ENCODE peak calls at places on chromosomes 3 and 15, in four cellular contexts. A, S, P and T are unnamed samples.

GRCh38 chr3:184757010-184757651 is 45.3 kb upstream of the MAGEF1 start:
- DNase-seq in A (no peak), S (no peak), P (peak; percentile 62), T (peak; percentile 51)

GRCh38 chr3:123658118-123658859 is 73.4 kb upstream of the HACD2 start:
- DNase-seq in A (no peak), S (peak; percentile 63), P (peak; percentile 52), T (peak; percentile 92)

GRCh38 chr15:73927476-73928240 is 1.4 kb downstream of the LOXL1 start:
- DNase-seq in A (peak; percentile 49), S (peak; percentile 84), P (peak; percentile 70), T (no peak)

GRCh38 chr15:43107741-43108140 is 1.9 kb upstream of the UBR1 start:
- DNase-seq in A (no peak), S (no peak), P (no peak), T (no peak)

GRCh38 chr3:116691041-116691440 is 18.5 kb upstream of the TUSC7 start:
- DNase-seq in A (no peak), S (no peak), P (no peak), T (no peak)

GRCh38 chr3:55491296-55491816 is 4.2 kb upstream of the WNT5A start:
- DNase-seq in A (no peak), S (no peak), P (peak; percentile 43), T (peak; percentile 51)

GRCh38 chr15:50675524-50676144 is 11.0 kb downstream of the TRPM7 start:
- DNase-seq in A (peak; percentile 52), S (no peak), P (no peak), T (no peak)

GRCh38 chr3:2985479-2985878 is 124.7 kb downstream of the IL5RA start:
- DNase-seq in A (no peak), S (no peak), P (no peak), T (no peak)

GRCh38 chr15:35293353-35294130 is 208.4 kb upstream of the NANOGP8 start:
- DNase-seq in A (peak; percentile 82), S (no peak), P (no peak), T (peak; percentile 51)

GRCh38 chr3:30292192-30292893 is 314.1 kb upstream of the TGFBR2 start:
- DNase-seq in A (peak; percentile 60), S (no peak), P (no peak), T (no peak)

GRCh38 chr3:58020740-58021071 is 12.5 kb downstream of the FLNB start:
- DNase-seq in A (no peak), S (no peak), P (no peak), T (no peak)

GRCh38 chr3:58021962-58022361 is 13.7 kb downstream of the FLNB start:
- DNase-seq in A (no peak), S (no peak), P (no peak), T (no peak)

GRCh38 chr3:58018892-58019291 is 10.7 kb downstream of the FLNB start:
- DNase-seq in A (no peak), S (no peak), P (no peak), T (no peak)

GRCh38 chr3:58021072-58021959 is 13.1 kb downstream of the FLNB start:
- DNase-seq in A (no peak), S (no peak), P (no peak), T (no peak)

GRCh38 chr3:58019343-58019742 is 11.1 kb downstream of the FLNB start:
- DNase-seq in A (no peak), S (no peak), P (no peak), T (no peak)
- TF ChIP-seq CTCF in A (no peak), S (no peak), P (no peak), T (no peak)

GRCh38 chr3:169710619-169711018 is 47.1 kb upstream of the MECOM start:
- DNase-seq in A (no peak), S (no peak), P (no peak), T (no peak)
- H3K4me1 ChIP-seq in A (no peaks in the 10 kb centered on the region), S (no peaks in the 10 kb centered on the region), P (no peaks in the 10 kb centered on the region), T (no peaks in the 10 kb centered on the region)

DNA sequence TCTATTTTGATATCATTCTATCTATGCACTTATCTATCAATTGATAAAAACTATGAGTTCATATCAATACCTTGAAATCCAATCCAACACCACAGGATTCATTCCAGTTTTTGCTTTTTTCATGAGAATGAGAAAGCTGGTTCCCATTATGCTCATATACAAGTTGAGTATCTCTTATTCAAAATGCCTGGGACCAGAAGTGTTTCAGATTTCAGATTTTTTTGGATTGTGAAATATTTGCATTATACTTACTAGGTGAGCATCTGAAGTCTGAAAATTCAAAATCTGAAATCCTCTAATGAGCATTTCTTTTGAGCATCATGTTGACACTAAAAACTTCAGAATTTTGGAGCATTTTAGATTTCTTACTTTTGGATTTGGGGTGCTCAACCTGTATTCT is 67.8 kb upstream of the DCBLD2 start:
- DNase-seq in A (no peak), S (no peak), P (no peak), T (no peak)
- H3K4me3 ChIP-seq in A (peak overlapping the region; percentile 55), S (no peak overlapping the region), P (no peak overlapping the region), T (no peak overlapping the region)

GRCh38 chr3:186132487-186132886 is 23.6 kb upstream of the ETV5 start:
- DNase-seq in A (no peak), S (no peak), P (no peak), T (no peak)
- TF ChIP-seq CTCF in A (no peak), S (no peak), P (no peak), T (no peak)

GRCh38 chr3:50264389-50264963 is 4.5 kb upstream of the SEMA3B start:
- DNase-seq in A (peak; percentile 84), S (peak; percentile 86), P (peak; percentile 64), T (peak; percentile 87)

GRCh38 chr3:50263443-50264388 is 5.2 kb upstream of the SEMA3B start:
- DNase-seq in A (no peak), S (no peak), P (no peak), T (peak; percentile 87)

GRCh38 chr3:50266808-50267207 is 2.1 kb upstream of the SEMA3B start:
- DNase-seq in A (no peak), S (no peak), P (no peak), T (no peak)

GRCh38 chr3:50265988-50266387 is 3.0 kb upstream of the SEMA3B start:
- DNase-seq in A (no peak), S (no peak), P (no peak), T (no peak)

DNA sequence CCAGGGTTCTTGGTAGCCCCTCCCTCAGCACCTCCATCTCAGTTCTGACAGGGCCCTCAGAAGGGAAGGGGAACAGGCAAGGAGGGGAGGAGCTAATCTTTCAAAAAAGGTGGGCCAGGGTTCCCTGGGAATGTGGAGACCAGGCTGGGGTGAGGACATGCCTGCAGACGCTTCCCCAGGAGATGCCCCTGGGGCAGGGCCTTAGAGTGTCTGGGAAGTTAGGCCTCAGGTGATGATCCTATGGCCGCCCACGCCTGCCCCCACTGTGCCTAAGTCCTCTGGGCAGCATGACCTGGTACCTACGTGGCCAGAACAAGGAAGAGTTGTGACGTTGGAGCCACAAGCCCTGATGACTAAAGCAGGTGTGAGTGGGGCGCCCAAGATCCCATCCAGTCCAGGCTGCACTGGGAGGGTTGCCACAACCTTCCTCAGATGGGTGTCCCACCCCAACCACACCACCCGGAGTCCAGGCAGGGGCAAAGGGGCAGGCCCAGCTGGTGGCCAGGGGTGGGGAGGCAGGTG is 3.9 kb upstream of the SEMA3B start:
- DNase-seq in A (no peak), S (no peak), P (peak; percentile 41), T (no peak)
- H3K4me1 ChIP-seq in A (peaks cover 72% of the 10 kb centered on the region), S (peaks cover 69% of the 10 kb centered on the region), P (peaks cover 77% of the 10 kb centered on the region), T (peaks cover 61% of the 10 kb centered on the region)

GRCh38 chr3:159840900-159841299 is 147.7 kb upstream of the IL12A start:
- DNase-seq in A (peak; percentile 64), S (no peak), P (no peak), T (no peak)
- H3K4me3 ChIP-seq in A (no peak overlapping the region), S (peak overlapping the region; percentile 48), P (no peak overlapping the region), T (no peak overlapping the region)

DNA sequence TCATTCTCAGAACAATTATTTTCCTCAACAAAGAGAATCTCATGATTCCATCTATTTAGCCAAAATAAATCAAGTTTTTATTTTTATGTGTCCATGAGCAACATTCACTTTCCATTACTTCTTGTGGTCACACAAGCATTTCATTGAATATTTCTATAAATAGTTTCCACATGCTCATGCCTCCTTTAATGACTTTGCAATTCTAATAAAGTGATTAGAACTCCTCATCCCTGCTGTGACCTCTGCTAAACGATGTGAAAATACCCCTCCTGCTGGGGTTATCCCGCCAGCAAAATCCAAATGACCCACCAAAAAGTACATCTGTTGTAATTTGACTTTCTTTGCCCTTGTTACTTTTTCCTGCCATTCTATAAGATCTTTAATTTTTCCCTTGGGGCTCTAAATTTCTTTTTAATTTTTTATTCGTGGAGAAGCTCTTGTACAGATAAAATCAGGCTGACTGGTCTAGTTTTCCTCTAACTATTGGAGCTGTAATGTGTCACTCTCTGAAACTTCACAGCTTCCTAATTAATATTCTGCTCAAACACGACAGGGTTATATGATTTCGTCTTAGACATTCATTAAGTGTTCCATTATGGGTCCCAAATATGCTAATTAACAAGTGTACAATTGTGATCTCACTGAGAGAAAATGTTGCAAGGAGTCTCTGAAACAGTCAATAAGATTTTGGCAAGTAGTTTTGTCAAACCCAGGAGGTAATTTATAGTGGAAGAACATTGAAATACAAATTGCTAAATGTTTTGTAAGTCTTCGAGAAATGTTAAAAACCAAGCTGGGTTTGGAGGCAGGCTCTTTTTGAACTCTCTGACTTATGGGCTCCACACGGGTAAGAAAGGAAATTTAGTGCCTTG is 533.1 kb upstream of the NAALADL2 start:
- DNase-seq in A (no peak), S (no peak), P (no peak), T (no peak)
- TF ChIP-seq CTCF in A (no peak), S (no peak), P (no peak), T (no peak)